ENCODE peak calls at places on chromosome 6, in eight cellular contexts. W is A172, O is NCI-H1694, J is T-helper 17 cell, A is COR-L47, V is NCI-H774, K is hippocampal formation, S is fibroblast of pulmonary artery. L is an unnamed sample.

GRCh38 chr6:125781307-125781868 is 9.4 kb upstream of the NCOA7 start:
- DNase-seq in W (no peak), O (peak), J (no peak), A (peak), V (peak), K (no peak), S (peak), L (peak)

GRCh38 chr6:5034328-5034727 is 30.5 kb upstream of the RPP40 start:
- DNase-seq in W (no peak), O (no peak), J (no peak), A (no peak), V (no peak), K (peak), S (no peak), L (no peak)

GRCh38 chr6:43277643-43278523 is 20.2 kb upstream of the SLC22A7 start:
- DNase-seq in W (no peak), O (no peak), J (no peak), A (no peak), V (no peak), K (no peak), S (no peak), L (no peak)

GRCh38 chr6:37316071-37316470 is 37.7 kb upstream of the RNF8 start:
- DNase-seq in W (no peak), O (peak), J (no peak), A (no peak), V (no peak), K (no peak), S (no peak), L (no peak)

GRCh38 chr6:160036790-160037206 is 67.9 kb downstream of the IGF2R start:
- DNase-seq in W (peak), O (no peak), J (no peak), A (no peak), V (no peak), K (no peak), S (peak), L (no peak)

GRCh38 chr6:1082040-1082935 is 229.6 kb upstream of the FOXQ1 start:
- DNase-seq in W (peak), O (no peak), J (no peak), A (no peak), V (no peak), K (no peak), S (peak), L (no peak)

GRCh38 chr6:1004885-1005635 is 306.8 kb upstream of the FOXQ1 start:
- DNase-seq in W (peak), O (no peak), J (no peak), A (no peak), V (no peak), K (no peak), S (no peak), L (no peak)

GRCh38 chr6:128600397-128600951 is 80.1 kb upstream of the PTPRK start:
- DNase-seq in W (peak), O (no peak), J (no peak), A (peak), V (peak), K (no peak), S (peak), L (no peak)

GRCh38 chr6:137530404-137530803 is 36.2 kb upstream of the OLIG3 start:
- DNase-seq in W (no peak), O (no peak), J (no peak), A (no peak), V (no peak), K (no peak), S (no peak), L (no peak)